ENCODE peak calls at places on chromosomes 16 and 17, in eight cellular contexts. W is body of pancreas, E is uterus, O is H1, I is astrocyte, Y is ovary, H is thoracic aorta, S is neural progenitor cell. V is an unnamed sample.
A peak's percentile ranks its signal among the peaks of the same experiment; 100 is the strongest.

GRCh38 chr17:73786286-73786743 is 142.1 kb upstream of the SDK2 start:
- DNase-seq in W (no peak), E (no peak), O (no peak), I (no peak), Y (no peak), H (no peak), S (peak; percentile 89), V (no peak)

GRCh38 chr16:507996-508395 is 19.5 kb upstream of the CAPN15 start:
- DNase-seq in W (no peak), E (no peak), O (no peak), I (no peak), Y (no peak), H (no peak), S (no peak), V (no peak)

GRCh38 chr16:48546774-48547173 is 63.2 kb downstream of the N4BP1 start:
- DNase-seq in W (peak; percentile 60), E (no peak), O (no peak), I (no peak), Y (no peak), H (no peak), S (no peak), V (no peak)

GRCh38 chr17:57085448-57086068 is 512 bp downstream of the AKAP1 start:
- DNase-seq in W (peak; percentile 59), E (peak; percentile 68), O (no peak), I (no peak), Y (peak; percentile 77), H (no peak), S (peak; percentile 82), V (peak; percentile 86)

GRCh38 chr17:62916684-62917571 is 49.1 kb upstream of the TANC2 start:
- DNase-seq in W (no peak), E (no peak), O (no peak), I (peak; percentile 88), Y (no peak), H (no peak), S (no peak), V (no peak)

GRCh38 chr16:4133897-4134372 is 17.7 kb upstream of the ADCY9 start:
- DNase-seq in W (no peak), E (no peak), O (no peak), I (no peak), Y (no peak), H (no peak), S (peak; percentile 42), V (no peak)

GRCh38 chr17:75927286-75927922 is 13.4 kb downstream of the FBF1 start:
- DNase-seq in W (no peak), E (no peak), O (no peak), I (no peak), Y (no peak), H (no peak), S (peak; percentile 23), V (no peak)

GRCh38 chr16:1991135-1991551 is 1.4 kb downstream of the SYNGR3 start:
- DNase-seq in W (no peak), E (no peak), O (no peak), I (no peak), Y (no peak), H (no peak), S (no peak), V (no peak)

GRCh38 chr17:67469208-67469980 is 92.3 kb downstream of the PITPNC1 start:
- DNase-seq in W (no peak), E (no peak), O (no peak), I (peak; percentile 59), Y (no peak), H (no peak), S (no peak), V (no peak)

GRCh38 chr17:29007456-29008455 is 1.9 kb upstream of the SEZ6 start:
- DNase-seq in W (no peak), E (no peak), O (no peak), I (peak; percentile 33), Y (no peak), H (no peak), S (no peak), V (no peak)

GRCh38 chr17:40018211-40019121 is 3.2 kb downstream of the CSF3 start:
- DNase-seq in W (no peak), E (peak; percentile 91), O (peak; percentile 29), I (no peak), Y (peak; percentile 87), H (no peak), S (peak; percentile 68), V (no peak)

GRCh38 chr16:30485818-30486436 is 13.4 kb downstream of the ITGAL start:
- DNase-seq in W (no peak), E (no peak), O (no peak), I (peak; percentile 29), Y (no peak), H (no peak), S (no peak), V (no peak)

GRCh38 chr17:51166987-51167931 is 1.0 kb downstream of the NME2 start:
- DNase-seq in W (peak; percentile 59), E (peak; percentile 48), O (no peak), I (no peak), Y (peak; percentile 76), H (no peak), S (peak; percentile 66), V (no peak)

GRCh38 chr16:79712273-79712672 is 111.7 kb upstream of the MAF start:
- DNase-seq in W (no peak), E (no peak), O (no peak), I (no peak), Y (no peak), H (no peak), S (no peak), V (no peak)

GRCh38 chr16:84013787-84014569 is 28.6 kb downstream of the SLC38A8 start:
- DNase-seq in W (peak; percentile 78), E (no peak), O (peak; percentile 100), I (no peak), Y (no peak), H (no peak), S (peak; percentile 97), V (no peak)

GRCh38 chr17:78828470-78829185 is 12.0 kb downstream of the USP36 start:
- DNase-seq in W (no peak), E (no peak), O (no peak), I (peak; percentile 43), Y (peak; percentile 21), H (no peak), S (peak; percentile 24), V (no peak)

GRCh38 chr16:2933136-2933535 is 21.4 kb downstream of the FLYWCH1 start:
- DNase-seq in W (no peak), E (no peak), O (no peak), I (no peak), Y (no peak), H (no peak), S (no peak), V (no peak)

GRCh38 chr16:23187341-23187740 is 4.8 kb downstream of the SCNN1G start:
- DNase-seq in W (no peak), E (no peak), O (no peak), I (no peak), Y (no peak), H (no peak), S (no peak), V (no peak)

GRCh38 chr16:49528035-49528434 is 154.4 kb downstream of the C16orf78 start:
- DNase-seq in W (no peak), E (peak; percentile 46), O (no peak), I (peak; percentile 56), Y (peak; percentile 53), H (no peak), S (no peak), V (no peak)

GRCh38 chr16:15444264-15444663 is 9.9 kb downstream of the BMERB1 start:
- DNase-seq in W (no peak), E (no peak), O (no peak), I (no peak), Y (no peak), H (no peak), S (no peak), V (no peak)

DNA sequence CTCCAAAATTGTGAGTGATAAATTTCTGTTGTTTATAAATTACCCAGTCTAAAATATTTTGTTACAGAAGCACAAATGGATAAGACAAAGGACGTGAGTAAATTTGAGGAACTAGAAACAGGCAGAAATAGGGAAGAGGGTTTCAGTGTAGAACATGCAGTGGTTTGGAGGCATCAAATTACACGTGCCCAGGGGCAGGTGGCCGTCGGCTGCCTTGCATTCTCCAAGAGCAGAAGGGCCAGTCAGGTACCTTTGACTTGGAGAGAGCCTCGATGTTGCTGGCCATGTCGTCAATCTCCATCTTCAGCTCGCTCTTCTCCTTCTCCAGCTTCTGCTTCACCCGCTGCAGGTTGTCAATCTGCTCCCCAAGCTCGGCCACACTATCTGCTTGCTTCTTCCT is 54.3 kb downstream of the MYH13 start:
- DNase-seq in W (no peak), E (no peak), O (no peak), I (no peak), Y (no peak), H (no peak), S (no peak), V (no peak)
- H3K27me3 ChIP-seq in W (no peaks in the 10 kb centered on the region), E (no peaks in the 10 kb centered on the region), O (no peaks in the 10 kb centered on the region), I (no peaks in the 10 kb centered on the region), Y (no peaks in the 10 kb centered on the region), H (no peaks in the 10 kb centered on the region), S (no peaks in the 10 kb centered on the region), V (peaks cover 5% of the 10 kb centered on the region)

GRCh38 chr17:37255434-37255833 is 120.4 kb upstream of the C17orf78 start:
- DNase-seq in W (no peak), E (no peak), O (no peak), I (no peak), Y (no peak), H (no peak), S (no peak), V (no peak)

GRCh38 chr17:37261286-37261685 is 114.5 kb upstream of the C17orf78 start:
- DNase-seq in W (no peak), E (no peak), O (no peak), I (peak; percentile 74), Y (no peak), H (no peak), S (no peak), V (no peak)

GRCh38 chr17:37259030-37259735 is 116.6 kb upstream of the C17orf78 start:
- DNase-seq in W (no peak), E (no peak), O (no peak), I (peak; percentile 86), Y (no peak), H (no peak), S (no peak), V (no peak)

GRCh38 chr17:37256627-37257026 is 119.2 kb upstream of the C17orf78 start:
- DNase-seq in W (no peak), E (no peak), O (no peak), I (no peak), Y (no peak), H (no peak), S (no peak), V (no peak)
- H3K36me3 ChIP-seq in W (peaks cover 3% of the 10 kb centered on the region), E (no peaks in the 10 kb centered on the region), O (peaks cover 29% of the 10 kb centered on the region), I (peaks cover 27% of the 10 kb centered on the region), Y (no peaks in the 10 kb centered on the region), H (peaks cover 13% of the 10 kb centered on the region), S (peaks cover 7% of the 10 kb centered on the region), V (peaks cover 41% of the 10 kb centered on the region)

GRCh38 chr16:11679941-11680911 is 12.0 kb downstream of the SNN start:
- DNase-seq in W (no peak), E (no peak), O (no peak), I (no peak), Y (no peak), H (no peak), S (no peak), V (no peak)
- H3K27me3 ChIP-seq in W (no peaks in the 10 kb centered on the region), E (no peaks in the 10 kb centered on the region), O (no peaks in the 10 kb centered on the region), I (no peaks in the 10 kb centered on the region), Y (no peaks in the 10 kb centered on the region), H (no peaks in the 10 kb centered on the region), S (no peaks in the 10 kb centered on the region), V (no peaks in the 10 kb centered on the region)

DNA sequence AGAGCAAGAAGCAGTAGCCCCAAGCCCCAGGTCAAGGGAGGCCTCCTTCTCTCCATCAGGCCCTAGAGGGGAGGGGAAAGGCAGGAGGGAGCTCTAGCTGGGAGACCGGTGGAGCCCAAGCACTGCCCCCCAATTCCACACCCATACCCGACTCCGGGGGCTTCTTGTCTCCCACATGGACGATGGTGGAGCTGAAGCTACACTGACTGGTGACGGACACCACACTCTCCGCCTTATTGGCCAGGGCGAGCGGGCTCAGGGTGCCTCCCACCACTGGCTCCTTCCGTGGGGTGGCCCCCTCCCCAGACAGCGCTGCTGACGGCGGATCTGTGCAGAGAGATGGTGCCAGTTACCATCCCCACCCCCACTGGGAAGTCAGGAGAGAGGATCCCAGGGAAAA is 6.4 kb downstream of the PER1 start:
- DNase-seq in W (no peak), E (no peak), O (no peak), I (no peak), Y (no peak), H (no peak), S (no peak), V (no peak)
- H3K36me3 ChIP-seq in W (peaks cover 84% of the 10 kb centered on the region), E (no peaks in the 10 kb centered on the region), O (peaks cover 57% of the 10 kb centered on the region), I (peaks cover 3% of the 10 kb centered on the region), Y (no peaks in the 10 kb centered on the region), H (peaks cover 99% of the 10 kb centered on the region), S (no peaks in the 10 kb centered on the region), V (peaks cover 100% of the 10 kb centered on the region)